ENCODE peak calls at places on chromosomes 13 and 19, in six cellular contexts. Q is A549, V is K562, K is WTC11, F is HepG2, U is H1. D is an unnamed sample.

GRCh38 chr13:21326155-21327030 is 132.7 kb downstream of the ZDHHC20 start:
- DNase-seq in F (no peak), K (peak; percentile 86), V (no peak), Q (no peak), U (peak; percentile 83), D (peak; percentile 3)

GRCh38 chr13:110390572-110390971 is 83.5 kb downstream of the COL4A2 start:
- DNase-seq in U (no peak), Q (no peak), K (no peak), V (no peak), F (no peak), D (no peak)

GRCh38 chr13:48006396-48006795 is 5.3 kb upstream of the SUCLA2 start:
- DNase-seq in U (no peak), F (no peak), K (no peak), V (no peak), Q (no peak), D (no peak)

GRCh38 chr13:88754141-88754540 is 1083.0 kb downstream of the SLITRK5 start:
- DNase-seq in U (no peak), V (no peak), F (no peak), K (no peak), Q (no peak), D (no peak)

GRCh38 chr19:53828531-53828930 is 4.4 kb upstream of the NLRP12 start:
- DNase-seq in F (no peak), Q (no peak), V (no peak), K (no peak), U (no peak), D (peak; percentile 47)

GRCh38 chr13:69928262-69928661 is 179.4 kb upstream of the ATXN8OS start:
- DNase-seq in Q (no peak), V (no peak), F (no peak), U (no peak), K (no peak), D (no peak)

GRCh38 chr13:40629678-40630384 is 36.6 kb downstream of the FOXO1 start:
- DNase-seq in K (no peak), V (no peak), Q (no peak), F (no peak), U (no peak), D (no peak)

GRCh38 chr19:47319923-47320871 is 10.5 kb downstream of the C5AR1 start:
- DNase-seq in Q (no peak), K (no peak), U (no peak), V (no peak), F (no peak), D (no peak)

GRCh38 chr19:2532252-2533071 is 56.5 kb downstream of the GADD45B start:
- DNase-seq in F (no peak), Q (no peak), K (no peak), U (no peak), V (no peak), D (peak; percentile 90)

GRCh38 chr13:98184796-98185195 is 7.7 kb upstream of the RNF113B start:
- DNase-seq in Q (no peak), V (no peak), F (no peak), U (no peak), K (no peak), D (no peak)

DNA sequence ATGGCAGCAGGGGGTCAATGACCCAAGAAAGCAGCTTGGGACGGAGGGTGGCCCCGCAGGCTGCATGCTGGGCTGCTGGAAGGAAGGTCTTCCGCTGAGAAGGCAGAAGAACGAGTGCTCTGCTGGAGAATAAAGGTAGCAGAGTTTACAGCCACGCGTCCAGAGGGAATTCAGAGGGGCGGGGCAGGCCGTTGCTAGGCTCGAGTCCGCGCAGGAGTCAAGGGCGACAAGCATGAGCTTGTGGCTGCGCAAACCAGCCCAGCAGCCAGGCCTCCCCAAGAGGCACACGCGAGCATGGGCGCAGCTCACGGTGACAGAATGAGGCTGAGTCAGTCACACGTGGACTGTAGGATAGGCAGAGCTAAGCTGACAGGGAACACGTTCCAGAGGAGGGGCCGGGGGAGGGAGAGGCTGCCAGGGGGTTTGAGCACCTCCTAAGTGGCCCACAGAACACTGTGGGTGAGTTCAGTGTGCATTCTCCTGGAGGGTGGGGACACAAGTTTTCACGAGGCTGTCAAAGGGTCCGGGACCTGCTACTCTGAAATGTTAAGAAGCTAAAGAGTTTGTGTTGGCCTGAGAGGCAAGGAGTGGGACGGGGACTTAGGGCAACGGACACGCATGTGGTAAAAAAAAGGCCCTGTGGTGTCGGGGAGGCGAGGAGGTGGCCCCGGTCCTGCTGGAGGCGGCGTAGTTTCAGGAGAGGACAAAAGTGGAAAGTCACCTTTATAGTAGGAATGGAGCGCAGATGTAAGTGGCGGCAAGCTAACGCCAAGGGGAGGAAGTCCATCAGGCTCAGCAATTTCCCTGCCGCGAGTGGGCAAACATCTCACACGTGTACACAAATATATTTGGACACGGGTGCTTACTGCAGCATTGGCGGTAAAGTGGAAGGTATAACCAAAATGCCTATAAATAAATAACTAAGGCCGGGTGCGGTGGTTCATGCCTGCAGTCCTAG is 17.7 kb downstream of the RFX2 start:
- DNase-seq in F (peak; percentile 56), K (peak; percentile 68), U (no peak), V (peak; percentile 78), Q (peak; percentile 50), D (peak; percentile 70)
- TF ChIP-seq JUN in F (no peak), K (no peak), U (no peak), V (peak; percentile 76), Q (no peak), D (no peak)

GRCh38 chr19:18379803-18380747 is 5.9 kb upstream of the GDF15 start:
- DNase-seq in K (peak; percentile 27), U (no peak), Q (peak; percentile 84), F (peak; percentile 98), V (peak; percentile 60), D (no peak)
- TF ChIP-seq JUN in K (no peak), U (no peak), Q (peak; percentile 98), F (peak; percentile 99), V (peak; percentile 85), D (no peak)

GRCh38 chr19:7504684-7505083 is 11.2 kb upstream of the ZNF358 start:
- DNase-seq in V (no peak), Q (no peak), F (no peak), K (no peak), U (no peak), D (no peak)

GRCh38 chr19:7505682-7506384 is 10.1 kb upstream of the ZNF358 start:
- DNase-seq in K (peak; percentile 88), F (no peak), U (peak; percentile 81), Q (no peak), V (peak; percentile 95), D (no peak)

GRCh38 chr19:7507884-7508283 is 8.0 kb upstream of the ZNF358 start:
- DNase-seq in Q (peak; percentile 79), K (peak; percentile 96), U (peak; percentile 96), F (peak; percentile 26), V (peak; percentile 94), D (peak; percentile 80)

GRCh38 chr19:7506385-7507328 is 9.2 kb upstream of the ZNF358 start:
- DNase-seq in K (peak; percentile 99), Q (peak; percentile 62), U (peak; percentile 98), F (peak; percentile 52), V (peak; percentile 89), D (peak; percentile 63)

GRCh38 chr19:7505288-7505681 is 10.6 kb upstream of the ZNF358 start:
- DNase-seq in Q (no peak), U (no peak), K (peak; percentile 45), F (no peak), V (no peak), D (no peak)
- TF ChIP-seq JUN in Q (no peak), U (no peak), K (no peak), F (no peak), V (no peak), D (no peak)

GRCh38 chr13:114285166-114285808 is 3.9 kb downstream of the UPF3A start:
- DNase-seq in K (no peak), Q (no peak), V (no peak), U (no peak), F (no peak), D (no peak)
- TF ChIP-seq JUN in K (no peak), Q (no peak), V (no peak), U (no peak), F (no peak), D (no peak)

DNA sequence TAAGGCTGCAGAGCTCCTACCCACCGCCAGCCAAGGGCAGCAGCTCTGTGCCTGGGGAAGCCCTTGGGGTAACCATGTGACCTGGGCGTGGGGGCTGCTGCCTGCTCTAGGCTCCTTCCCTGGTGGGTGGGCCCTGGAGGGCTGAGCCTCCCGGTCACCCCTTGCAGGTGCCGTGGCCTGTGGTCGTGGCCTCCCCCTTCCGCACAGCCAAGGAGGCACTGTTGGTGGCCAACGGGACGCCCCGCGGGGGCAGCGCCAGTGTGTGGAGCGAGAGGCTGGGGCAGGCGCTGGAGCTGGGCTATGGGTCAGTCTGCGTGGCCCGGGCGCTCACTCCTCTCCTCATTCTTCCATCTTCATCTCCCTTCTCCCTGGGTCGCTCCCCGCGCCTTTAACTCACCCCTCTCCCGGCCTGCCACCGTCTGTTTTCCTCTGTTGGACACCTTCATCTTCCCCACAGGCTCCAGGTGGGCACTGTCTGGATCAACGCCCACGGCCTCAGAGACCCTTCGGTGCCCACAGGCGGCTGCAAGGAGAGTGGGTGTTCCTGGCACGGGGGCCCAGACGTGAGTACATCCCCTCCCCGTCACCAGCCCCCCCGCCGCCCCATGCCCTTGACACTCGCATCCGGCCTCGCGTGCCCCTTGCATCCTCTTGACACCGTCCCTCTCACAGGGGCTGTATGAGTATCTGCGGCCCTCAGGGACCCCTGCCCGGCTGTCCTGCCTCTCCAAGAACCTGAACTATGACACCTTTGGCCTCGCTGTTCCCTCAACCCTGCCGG is 9.9 kb upstream of the FLT3LG start:
- DNase-seq in F (no peak), V (no peak), K (no peak), Q (no peak), U (no peak), D (no peak)
- TF ChIP-seq JUN in F (no peak), V (no peak), K (no peak), Q (no peak), U (no peak), D (no peak)